ENCODE peak calls at places on chromosomes 13 and 19, in seven cellular contexts. One of them, this sample, is unnamed. For H3K36me3, the result is how much of the 10 kb centered on the place peaks cover.

GRCh38 chr19:11414544-11414943 is 4.6 kb downstream of the RGL3 start:
- DNase-seq in SK-N-MC: no peak
- DNase-seq in Peyer's patch: no peak
- DNase-seq in right lobe of liver: no peak
- DNase-seq in BJ: no peak
- DNase-seq in IMR-90: no peak
- DNase-seq in left ventricle myocardium inferior: no peak
- DNase-seq in this sample: peak

GRCh38 chr13:80009760-80010159 is 331.2 kb downstream of the SPRY2 start:
- DNase-seq in SK-N-MC: no peak
- DNase-seq in Peyer's patch: no peak
- DNase-seq in right lobe of liver: no peak
- DNase-seq in BJ: no peak
- DNase-seq in IMR-90: no peak
- DNase-seq in left ventricle myocardium inferior: no peak
- DNase-seq in this sample: peak

GRCh38 chr13:38582133-38582532 is 104.7 kb upstream of the FREM2 start:
- DNase-seq in SK-N-MC: no peak
- DNase-seq in Peyer's patch: no peak
- DNase-seq in right lobe of liver: no peak
- DNase-seq in BJ: peak
- DNase-seq in IMR-90: peak
- DNase-seq in left ventricle myocardium inferior: no peak
- DNase-seq in this sample: peak

GRCh38 chr13:33410619-33411018 is 125.1 kb upstream of the STARD13 start:
- DNase-seq in SK-N-MC: no peak
- DNase-seq in Peyer's patch: no peak
- DNase-seq in right lobe of liver: no peak
- DNase-seq in BJ: no peak
- DNase-seq in IMR-90: no peak
- DNase-seq in left ventricle myocardium inferior: no peak
- DNase-seq in this sample: no peak

GRCh38 chr13:89969996-89970709 is 1377.3 kb upstream of the MIR17HG start:
- DNase-seq in SK-N-MC: no peak
- DNase-seq in Peyer's patch: no peak
- DNase-seq in right lobe of liver: no peak
- DNase-seq in BJ: no peak
- DNase-seq in IMR-90: no peak
- DNase-seq in left ventricle myocardium inferior: no peak
- DNase-seq in this sample: no peak

GRCh38 chr19:12603714-12604113 is 6.9 kb downstream of the ZNF490 start:
- DNase-seq in SK-N-MC: no peak
- DNase-seq in Peyer's patch: no peak
- DNase-seq in right lobe of liver: no peak
- DNase-seq in BJ: no peak
- DNase-seq in IMR-90: peak
- DNase-seq in left ventricle myocardium inferior: no peak
- DNase-seq in this sample: no peak

GRCh38 chr13:101530293-101530692 is 77.8 kb downstream of the ITGBL1 start:
- DNase-seq in SK-N-MC: no peak
- DNase-seq in Peyer's patch: no peak
- DNase-seq in right lobe of liver: no peak
- DNase-seq in BJ: no peak
- DNase-seq in IMR-90: peak
- DNase-seq in left ventricle myocardium inferior: no peak
- DNase-seq in this sample: peak

GRCh38 chr13:40087021-40088002 is 431.9 kb downstream of the COG6 start:
- DNase-seq in SK-N-MC: no peak
- DNase-seq in Peyer's patch: no peak
- DNase-seq in right lobe of liver: no peak
- DNase-seq in BJ: no peak
- DNase-seq in IMR-90: no peak
- DNase-seq in left ventricle myocardium inferior: no peak
- DNase-seq in this sample: no peak

GRCh38 chr13:37616131-37616530 is 17.6 kb upstream of the POSTN start:
- DNase-seq in SK-N-MC: no peak
- DNase-seq in Peyer's patch: no peak
- DNase-seq in right lobe of liver: no peak
- DNase-seq in BJ: no peak
- DNase-seq in IMR-90: peak
- DNase-seq in left ventricle myocardium inferior: no peak
- DNase-seq in this sample: peak

GRCh38 chr13:93244141-93244917 is 17.7 kb downstream of the GPC6 start:
- DNase-seq in SK-N-MC: no peak
- DNase-seq in Peyer's patch: no peak
- DNase-seq in right lobe of liver: no peak
- DNase-seq in BJ: no peak
- DNase-seq in IMR-90: peak
- DNase-seq in left ventricle myocardium inferior: no peak
- DNase-seq in this sample: peak

GRCh38 chr13:94478913-94479312 is 569 bp downstream of the DCT start:
- DNase-seq in SK-N-MC: no peak
- DNase-seq in Peyer's patch: no peak
- DNase-seq in right lobe of liver: no peak
- DNase-seq in BJ: no peak
- DNase-seq in IMR-90: no peak
- DNase-seq in left ventricle myocardium inferior: no peak
- DNase-seq in this sample: no peak

GRCh38 chr13:25084101-25084500 is 11.8 kb upstream of the PABPC3 start:
- DNase-seq in SK-N-MC: no peak
- DNase-seq in Peyer's patch: no peak
- DNase-seq in right lobe of liver: no peak
- DNase-seq in BJ: no peak
- DNase-seq in IMR-90: no peak
- DNase-seq in left ventricle myocardium inferior: no peak
- DNase-seq in this sample: no peak

GRCh38 chr13:114065141-114065925 is 67.1 kb downstream of the RASA3 start:
- DNase-seq in SK-N-MC: peak
- DNase-seq in Peyer's patch: peak
- DNase-seq in right lobe of liver: peak
- DNase-seq in BJ: peak
- DNase-seq in IMR-90: peak
- DNase-seq in left ventricle myocardium inferior: peak
- DNase-seq in this sample: peak

GRCh38 chr13:40074338-40074737 is 418.9 kb downstream of the COG6 start:
- DNase-seq in SK-N-MC: no peak
- DNase-seq in Peyer's patch: no peak
- DNase-seq in right lobe of liver: no peak
- DNase-seq in BJ: no peak
- DNase-seq in IMR-90: no peak
- DNase-seq in left ventricle myocardium inferior: no peak
- DNase-seq in this sample: no peak

GRCh38 chr13:106096661-106097092 is 438.8 kb downstream of the EFNB2 start:
- DNase-seq in SK-N-MC: no peak
- DNase-seq in Peyer's patch: no peak
- DNase-seq in right lobe of liver: no peak
- DNase-seq in BJ: no peak
- DNase-seq in IMR-90: no peak
- DNase-seq in left ventricle myocardium inferior: no peak
- DNase-seq in this sample: no peak

GRCh38 chr19:50921391-50922315 is 10.5 kb upstream of the KLK4 start:
- DNase-seq in SK-N-MC: no peak
- DNase-seq in Peyer's patch: no peak
- DNase-seq in right lobe of liver: no peak
- DNase-seq in BJ: no peak
- DNase-seq in IMR-90: no peak
- DNase-seq in left ventricle myocardium inferior: no peak
- DNase-seq in this sample: peak

GRCh38 chr13:113110048-113110851 is 4.7 kb downstream of the F7 start:
- DNase-seq in SK-N-MC: no peak
- DNase-seq in Peyer's patch: peak
- DNase-seq in right lobe of liver: peak
- DNase-seq in BJ: no peak
- DNase-seq in IMR-90: no peak
- DNase-seq in left ventricle myocardium inferior: no peak
- DNase-seq in this sample: peak

DNA sequence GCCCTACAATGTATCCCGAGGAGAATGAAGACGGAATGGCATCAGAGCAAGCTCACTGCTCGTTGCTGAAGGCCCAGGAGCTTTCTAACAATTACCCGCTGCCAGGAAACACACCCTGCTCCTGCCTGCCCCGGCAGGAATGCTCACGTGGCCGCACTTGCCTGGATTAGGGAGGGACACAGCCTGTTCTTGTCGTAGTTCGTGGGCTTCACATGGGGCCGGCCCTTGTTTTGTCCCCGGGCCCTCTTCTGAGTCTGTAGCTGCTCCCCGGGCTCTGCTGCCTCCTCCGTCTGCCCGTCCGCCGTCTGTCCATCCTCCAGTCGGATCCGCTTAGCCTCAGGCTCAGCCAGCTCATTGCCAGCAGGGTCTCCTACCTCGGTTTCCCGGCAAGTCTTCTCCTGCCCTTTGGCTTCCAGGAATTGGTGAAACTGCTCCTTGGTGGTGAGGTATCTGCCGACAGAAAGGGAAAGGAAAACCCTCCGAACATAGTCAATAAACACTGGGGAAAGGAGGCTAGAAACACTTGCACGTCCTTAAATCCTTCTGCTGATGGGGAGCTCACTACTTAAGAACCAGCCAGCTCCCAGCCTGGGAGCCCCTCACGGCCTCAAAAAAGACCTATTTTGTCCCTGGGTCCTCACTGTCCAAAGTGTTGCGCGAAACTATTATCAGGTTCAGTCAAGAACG is 934 bp downstream of the DUS3L start:
- DNase-seq in SK-N-MC: no peak
- DNase-seq in Peyer's patch: no peak
- DNase-seq in right lobe of liver: no peak
- DNase-seq in BJ: no peak
- DNase-seq in IMR-90: no peak
- DNase-seq in left ventricle myocardium inferior: no peak
- DNase-seq in this sample: no peak
- H3K36me3 ChIP-seq in SK-N-MC: under half
- H3K36me3 ChIP-seq in Peyer's patch: under half
- H3K36me3 ChIP-seq in right lobe of liver: under half
- H3K36me3 ChIP-seq in BJ: under half
- H3K36me3 ChIP-seq in IMR-90: under half
- H3K36me3 ChIP-seq in left ventricle myocardium inferior: half or more
- H3K36me3 ChIP-seq in this sample: half or more

DNA sequence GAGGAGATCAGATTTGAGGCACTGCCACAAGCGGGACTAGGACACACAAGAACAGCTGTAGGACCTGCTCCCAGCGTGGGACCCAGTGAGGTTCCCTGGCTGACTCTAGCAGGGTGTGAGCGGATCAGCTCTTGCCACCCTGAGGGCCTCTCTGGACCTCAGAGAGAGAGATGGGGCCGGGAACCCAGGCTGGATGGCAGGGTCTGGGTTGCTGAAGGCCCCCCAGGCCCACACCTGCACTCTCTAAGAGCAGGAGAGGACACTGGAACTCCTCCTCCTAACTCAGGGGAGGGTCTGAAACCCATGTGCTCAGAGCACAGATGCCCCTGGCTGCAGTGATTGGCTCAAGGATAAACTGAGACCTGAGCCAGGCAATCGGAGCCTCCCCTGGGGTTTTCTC is 13.5 kb upstream of the IL4I1 start:
- DNase-seq in SK-N-MC: no peak
- DNase-seq in Peyer's patch: no peak
- DNase-seq in right lobe of liver: no peak
- DNase-seq in BJ: no peak
- DNase-seq in IMR-90: no peak
- DNase-seq in left ventricle myocardium inferior: no peak
- DNase-seq in this sample: no peak
- H3K36me3 ChIP-seq in SK-N-MC: half or more
- H3K36me3 ChIP-seq in Peyer's patch: under half
- H3K36me3 ChIP-seq in right lobe of liver: under half
- H3K36me3 ChIP-seq in BJ: under half
- H3K36me3 ChIP-seq in IMR-90: half or more
- H3K36me3 ChIP-seq in left ventricle myocardium inferior: half or more
- H3K36me3 ChIP-seq in this sample: under half

GRCh38 chr19:7971553-7972520 is 28.4 kb upstream of the TIMM44 start:
- DNase-seq in SK-N-MC: no peak
- DNase-seq in Peyer's patch: no peak
- DNase-seq in right lobe of liver: no peak
- DNase-seq in BJ: no peak
- DNase-seq in IMR-90: no peak
- DNase-seq in left ventricle myocardium inferior: no peak
- DNase-seq in this sample: no peak
- H3K36me3 ChIP-seq in SK-N-MC: under half
- H3K36me3 ChIP-seq in Peyer's patch: half or more
- H3K36me3 ChIP-seq in right lobe of liver: under half
- H3K36me3 ChIP-seq in BJ: under half
- H3K36me3 ChIP-seq in IMR-90: half or more
- H3K36me3 ChIP-seq in left ventricle myocardium inferior: half or more
- H3K36me3 ChIP-seq in this sample: half or more

GRCh38 chr19:2277138-2277537 is 4.8 kb downstream of the PEAK3 start:
- DNase-seq in SK-N-MC: no peak
- DNase-seq in Peyer's patch: no peak
- DNase-seq in right lobe of liver: no peak
- DNase-seq in BJ: no peak
- DNase-seq in IMR-90: no peak
- DNase-seq in left ventricle myocardium inferior: no peak
- DNase-seq in this sample: no peak

GRCh38 chr19:2276429-2276989 is 5.5 kb downstream of the PEAK3 start:
- DNase-seq in SK-N-MC: no peak
- DNase-seq in Peyer's patch: no peak
- DNase-seq in right lobe of liver: no peak
- DNase-seq in BJ: no peak
- DNase-seq in IMR-90: no peak
- DNase-seq in left ventricle myocardium inferior: no peak
- DNase-seq in this sample: no peak

GRCh38 chr19:2274937-2275535 is 6.9 kb downstream of the PEAK3 start:
- DNase-seq in SK-N-MC: no peak
- DNase-seq in Peyer's patch: peak
- DNase-seq in right lobe of liver: peak
- DNase-seq in BJ: no peak
- DNase-seq in IMR-90: peak
- DNase-seq in left ventricle myocardium inferior: peak
- DNase-seq in this sample: peak

GRCh38 chr19:2274185-2274711 is 7.7 kb downstream of the PEAK3 start:
- DNase-seq in SK-N-MC: no peak
- DNase-seq in Peyer's patch: no peak
- DNase-seq in right lobe of liver: no peak
- DNase-seq in BJ: no peak
- DNase-seq in IMR-90: no peak
- DNase-seq in left ventricle myocardium inferior: no peak
- DNase-seq in this sample: no peak

DNA sequence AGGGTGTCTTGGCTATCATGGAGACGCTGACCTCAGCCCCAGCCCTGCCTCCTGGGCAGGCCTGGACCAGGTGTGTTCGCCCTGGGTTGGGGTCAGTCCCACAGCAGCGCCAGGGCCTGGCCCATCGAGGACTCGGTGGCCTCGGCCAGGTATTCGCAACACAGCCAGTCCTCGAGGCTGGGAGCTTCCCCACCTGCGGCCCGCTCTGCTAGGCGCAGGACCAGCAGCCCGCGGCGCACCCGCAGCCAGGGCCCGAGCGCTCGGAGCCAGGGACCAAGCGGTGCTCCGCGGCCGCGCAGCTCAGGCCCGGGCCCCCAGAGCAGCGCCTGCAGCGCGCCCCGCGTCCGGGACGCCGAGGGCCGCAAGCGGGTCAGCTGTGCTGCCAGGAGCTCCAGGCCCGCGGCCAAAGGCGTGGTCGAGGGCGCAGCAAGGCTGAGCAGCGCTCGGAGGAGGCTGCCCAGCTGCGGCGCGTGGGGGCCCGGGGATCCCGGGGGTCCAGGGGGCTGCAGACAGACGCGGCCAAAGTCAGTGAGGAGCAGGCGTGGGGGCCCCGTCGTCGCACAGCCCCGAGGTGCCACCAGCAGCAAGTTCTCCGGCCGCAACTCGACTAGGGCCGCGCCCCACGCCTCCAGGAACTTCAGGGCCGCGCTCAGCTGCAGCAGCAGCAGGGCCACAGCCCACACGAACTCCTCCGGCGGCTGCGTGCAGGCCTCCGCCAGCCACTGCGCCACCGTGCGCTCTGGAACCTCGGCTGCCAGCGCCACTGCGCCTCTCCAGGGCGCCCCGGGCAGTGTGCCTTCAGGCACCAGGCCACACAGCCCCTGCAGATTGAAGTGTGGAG is 6.2 kb downstream of the PEAK3 start:
- DNase-seq in SK-N-MC: no peak
- DNase-seq in Peyer's patch: peak
- DNase-seq in right lobe of liver: no peak
- DNase-seq in BJ: no peak
- DNase-seq in IMR-90: no peak
- DNase-seq in left ventricle myocardium inferior: peak
- DNase-seq in this sample: no peak
- H3K36me3 ChIP-seq in SK-N-MC: under half
- H3K36me3 ChIP-seq in Peyer's patch: under half
- H3K36me3 ChIP-seq in right lobe of liver: under half
- H3K36me3 ChIP-seq in BJ: under half
- H3K36me3 ChIP-seq in IMR-90: under half
- H3K36me3 ChIP-seq in left ventricle myocardium inferior: under half
- H3K36me3 ChIP-seq in this sample: under half

This sample was measured in adipocyte.